ENCODE peak calls at places on chromosomes 6 and 20, in nine cellular contexts. G, P, R, J, D, Z, M, C and V are unnamed samples.
A peak's percentile ranks its signal among the peaks of the same experiment; 100 is the strongest.

GRCh38 chr6:39430968-39431523 is 108.5 kb upstream of the KCNK16 start:
- DNase-seq in Z (no peak), C (peak; percentile 62), G (no peak), J (peak; percentile 24), M (peak; percentile 75), R (no peak), P (no peak), D (peak; percentile 39), V (no peak)

GRCh38 chr6:82385961-82386360 is 22.3 kb downstream of the TPBG start:
- DNase-seq in M (no peak), G (no peak), J (no peak), R (no peak), P (no peak), C (no peak), Z (peak; percentile 88), D (peak; percentile 22), V (no peak)

GRCh38 chr20:22771706-22772105 is 187.3 kb upstream of the FOXA2 start:
- DNase-seq in R (no peak), C (peak; percentile 47), G (no peak), Z (no peak), M (no peak), J (no peak), D (peak; percentile 84), P (no peak), V (no peak)

GRCh38 chr20:62830251-62830650 is 13.4 kb downstream of the COL9A3 start:
- DNase-seq in C (no peak), P (no peak), Z (no peak), G (no peak), J (no peak), D (no peak), R (no peak), M (no peak), V (no peak)

GRCh38 chr20:59253779-59254319 is 46.6 kb upstream of the EDN3 start:
- DNase-seq in M (no peak), D (no peak), P (peak; percentile 17), C (peak; percentile 58), J (peak; percentile 20), Z (no peak), R (no peak), G (no peak), V (peak; percentile 13)

GRCh38 chr20:1860446-1860845 is 34.8 kb upstream of the SIRPA start:
- DNase-seq in D (peak; percentile 39), M (no peak), J (peak; percentile 76), P (no peak), R (no peak), Z (no peak), G (no peak), C (peak; percentile 89), V (no peak)

GRCh38 chr6:3892613-3893012 is 43.4 kb downstream of the FAM50B start:
- DNase-seq in J (no peak), C (no peak), M (no peak), P (no peak), R (no peak), D (no peak), Z (no peak), G (no peak), V (no peak)

GRCh38 chr6:26502169-26502568 is 2.1 kb downstream of the BTN1A1 start:
- DNase-seq in Z (no peak), D (peak; percentile 15), P (no peak), G (peak; percentile 8), M (no peak), J (peak; percentile 21), C (no peak), R (no peak), V (no peak)

GRCh38 chr6:152727507-152727906 is 23.1 kb upstream of the VIP start:
- DNase-seq in J (peak; percentile 43), D (no peak), R (no peak), M (no peak), G (no peak), P (no peak), C (no peak), Z (no peak), V (no peak)

GRCh38 chr6:30500421-30501069 is 11.2 kb downstream of the HLA-E start:
- DNase-seq in R (peak; percentile 9), G (no peak), M (no peak), P (no peak), J (no peak), D (peak; percentile 22), Z (no peak), C (peak; percentile 76), V (no peak)

GRCh38 chr6:83867527-83868161 is 8.2 kb downstream of the CYB5R4 start:
- DNase-seq in G (peak; percentile 29), J (peak; percentile 73), M (no peak), D (peak; percentile 51), Z (peak; percentile 52), C (peak; percentile 97), P (no peak), R (peak; percentile 15), V (no peak)

GRCh38 chr6:158817298-158818007 is 1.7 kb downstream of the EZR start:
- DNase-seq in M (no peak), J (peak; percentile 92), Z (no peak), R (no peak), D (no peak), C (peak; percentile 58), G (no peak), P (peak; percentile 35), V (peak; percentile 38)

GRCh38 chr20:57180954-57181353 is 85.5 kb downstream of the BMP7 start:
- DNase-seq in P (no peak), J (peak; percentile 86), Z (no peak), G (no peak), M (no peak), C (no peak), R (no peak), D (no peak), V (no peak)

GRCh38 chr6:160668589-160668988 is 4.5 kb upstream of the LPA start:
- DNase-seq in G (no peak), Z (no peak), C (no peak), D (no peak), P (no peak), M (no peak), J (no peak), R (no peak), V (no peak)

GRCh38 chr6:69933239-69933638 is 66.9 kb downstream of the COL19A1 start:
- DNase-seq in C (no peak), R (no peak), M (no peak), Z (no peak), D (peak; percentile 86), P (no peak), G (no peak), J (peak; percentile 11), V (no peak)

GRCh38 chr6:85680388-85680787 is 37.7 kb upstream of the SYNCRIP start:
- DNase-seq in P (no peak), C (peak; percentile 22), R (no peak), Z (no peak), G (no peak), M (no peak), D (no peak), J (no peak), V (no peak)

GRCh38 chr20:18645851-18646250 is 58.0 kb downstream of the DTD1 start:
- DNase-seq in Z (no peak), M (no peak), J (peak; percentile 79), G (no peak), R (no peak), P (no peak), C (no peak), D (no peak), V (no peak)

GRCh38 chr6:149477544-149477943 is 7.3 kb downstream of the ZC3H12D start:
- DNase-seq in G (no peak), Z (no peak), C (no peak), R (no peak), J (no peak), D (no peak), M (no peak), P (no peak), V (no peak)

GRCh38 chr6:17874753-17875152 is 112.7 kb downstream of the KIF13A start:
- DNase-seq in G (no peak), P (no peak), M (no peak), R (no peak), C (no peak), D (no peak), Z (no peak), J (no peak), V (no peak)

GRCh38 chr6:98471444-98471843 is 362.9 kb upstream of the POU3F2 start:
- DNase-seq in D (no peak), G (no peak), J (no peak), Z (no peak), P (no peak), M (no peak), R (no peak), C (no peak), V (no peak)

GRCh38 chr6:24916496-24916895 is 19.3 kb downstream of the RIPOR2 start:
- DNase-seq in R (no peak), J (no peak), C (no peak), G (no peak), P (no peak), M (no peak), D (no peak), Z (no peak), V (no peak)

GRCh38 chr20:36932476-36933426 is 18.8 kb downstream of the SAMHD1 start:
- DNase-seq in D (no peak), P (no peak), G (no peak), M (peak; percentile 25), C (no peak), R (no peak), Z (no peak), J (no peak), V (no peak)

GRCh38 chr6:160102956-160103824 is 18.4 kb upstream of the SLC22A1 start:
- DNase-seq in D (peak; percentile 11), Z (no peak), P (no peak), R (no peak), C (peak; percentile 45), J (peak; percentile 77), G (peak; percentile 18), M (peak; percentile 45), V (no peak)

GRCh38 chr20:18154342-18154741 is 16.7 kb downstream of the KAT14 start:
- DNase-seq in G (no peak), C (no peak), R (no peak), Z (no peak), D (no peak), M (no peak), P (no peak), J (no peak), V (no peak)

GRCh38 chr6:36098920-36099647 is 31.2 kb upstream of the MAPK13 start:
- DNase-seq in G (no peak), M (no peak), R (no peak), D (no peak), C (no peak), P (no peak), J (peak; percentile 77), Z (no peak), V (no peak)